ENCODE peak calls at places on chromosomes 2 and 18, in four cellular contexts. One of them, this sample, is unnamed.
A peak's percentile ranks its signal among the peaks of the same experiment; 100 is the strongest.

GRCh38 chr18:65934874-65935273 is 184.1 kb downstream of the CDH7 start:
- DNase-seq in H1: no peak
- DNase-seq in H9: no peak
- DNase-seq in neuronal stem cell: no peak
- DNase-seq in this sample: no peak

GRCh38 chr2:241559489-241560180 is 1.1 kb downstream of the BOK start:
- DNase-seq in H9: peak; percentile 57
- DNase-seq in H1: no peak
- DNase-seq in neuronal stem cell: no peak
- DNase-seq in this sample: peak; percentile 48

GRCh38 chr18:74333091-74333490 is 17.5 kb downstream of the C18orf63 start:
- DNase-seq in H1: no peak
- DNase-seq in neuronal stem cell: no peak
- DNase-seq in H9: no peak
- DNase-seq in this sample: no peak

GRCh38 chr2:225464346-225465025 is 65.0 kb downstream of the NYAP2 start:
- DNase-seq in H9: no peak
- DNase-seq in H1: no peak
- DNase-seq in neuronal stem cell: no peak
- DNase-seq in this sample: no peak

GRCh38 chr2:178225011-178225817 is 30.9 kb downstream of the OSBPL6 start:
- DNase-seq in H1: no peak
- DNase-seq in H9: no peak
- DNase-seq in neuronal stem cell: no peak
- DNase-seq in this sample: peak; percentile 54

GRCh38 chr2:120108049-120108448 is 95.2 kb downstream of the EPB41L5 start:
- DNase-seq in H9: no peak
- DNase-seq in H1: no peak
- DNase-seq in neuronal stem cell: no peak
- DNase-seq in this sample: peak; percentile 83

GRCh38 chr2:112811841-112812306 is 24.7 kb downstream of the IL1B start:
- DNase-seq in neuronal stem cell: no peak
- DNase-seq in H1: no peak
- DNase-seq in H9: no peak
- DNase-seq in this sample: peak; percentile 96

GRCh38 chr2:138814123-138814883 is 34.1 kb upstream of the NXPH2 start:
- DNase-seq in H1: no peak
- DNase-seq in H9: peak; percentile 36
- DNase-seq in neuronal stem cell: no peak
- DNase-seq in this sample: no peak

GRCh38 chr2:168849610-168850009 is 40.6 kb downstream of the SPC25 start:
- DNase-seq in H1: peak; percentile 27
- DNase-seq in neuronal stem cell: no peak
- DNase-seq in H9: peak; percentile 41
- DNase-seq in this sample: peak; percentile 16

GRCh38 chr2:24164416-24164973 is 10.4 kb upstream of the FAM228A start:
- DNase-seq in H9: peak; percentile 69
- DNase-seq in neuronal stem cell: no peak
- DNase-seq in H1: peak; percentile 29
- DNase-seq in this sample: no peak

GRCh38 chr2:203673933-203674332 is 32.5 kb upstream of the CD28 start:
- DNase-seq in H1: no peak
- DNase-seq in H9: no peak
- DNase-seq in neuronal stem cell: no peak
- DNase-seq in this sample: no peak

GRCh38 chr2:100230754-100231153 is 88.4 kb upstream of the AFF3 start:
- DNase-seq in neuronal stem cell: no peak
- DNase-seq in H1: no peak
- DNase-seq in H9: no peak
- DNase-seq in this sample: peak; percentile 42

GRCh38 chr2:46252891-46253659 is 44.1 kb upstream of the EPAS1 start:
- DNase-seq in neuronal stem cell: no peak
- DNase-seq in H9: no peak
- DNase-seq in H1: no peak
- DNase-seq in this sample: no peak

GRCh38 chr18:60485207-60485606 is 112.6 kb upstream of the MC4R start:
- DNase-seq in neuronal stem cell: no peak
- DNase-seq in H9: no peak
- DNase-seq in H1: no peak
- DNase-seq in this sample: peak; percentile 3

GRCh38 chr18:3511980-3512379 is 62.0 kb downstream of the TGIF1 start:
- DNase-seq in neuronal stem cell: no peak
- DNase-seq in H1: no peak
- DNase-seq in H9: no peak
- DNase-seq in this sample: peak; percentile 68

GRCh38 chr2:176566936-176567335 is 297.7 kb downstream of the MTX2 start:
- DNase-seq in H1: no peak
- DNase-seq in H9: no peak
- DNase-seq in neuronal stem cell: no peak
- DNase-seq in this sample: peak; percentile 28

GRCh38 chr2:205904873-205905272 is 181.1 kb downstream of the INO80D start:
- DNase-seq in H9: no peak
- DNase-seq in H1: no peak
- DNase-seq in neuronal stem cell: no peak
- DNase-seq in this sample: no peak

DNA sequence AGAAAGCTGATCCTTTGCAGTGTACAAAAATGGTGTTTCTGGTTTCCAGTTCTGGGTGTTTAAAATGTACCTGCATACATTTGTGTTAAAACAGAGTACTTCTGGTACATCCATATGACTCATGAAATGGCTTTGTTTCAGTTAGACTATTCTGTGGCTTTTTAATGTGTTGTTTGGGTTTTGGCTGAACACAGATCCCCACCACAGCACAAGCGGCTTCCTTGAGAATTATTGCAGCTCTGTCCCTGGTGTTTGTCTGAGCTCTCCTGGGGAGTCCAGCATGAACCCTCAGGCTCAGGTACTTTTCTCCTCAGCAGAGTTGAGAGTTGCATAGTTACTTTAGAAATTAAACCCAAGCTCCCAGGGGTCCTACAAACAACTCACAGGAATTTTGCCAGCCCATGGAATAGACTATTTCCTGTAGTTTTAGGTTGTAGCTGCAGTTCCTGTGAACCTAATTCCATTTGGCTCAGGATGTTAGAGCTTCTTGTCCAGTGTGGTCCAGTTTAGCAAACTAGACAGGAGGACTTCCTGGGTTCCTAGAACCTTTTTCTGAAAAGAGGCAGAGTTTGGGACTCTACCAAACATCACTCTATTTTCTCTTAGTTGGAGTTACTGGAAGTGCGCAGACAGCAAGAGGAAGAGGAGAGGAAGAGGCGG is 64.8 kb upstream of the EML6 start:
- DNase-seq in H1: no peak
- DNase-seq in H9: no peak
- DNase-seq in neuronal stem cell: no peak
- DNase-seq in this sample: peak; percentile 67
- H4K8ac ChIP-seq in H1: no peak overlapping the region
- H4K8ac ChIP-seq in H9: no peak overlapping the region
- H4K8ac ChIP-seq in neuronal stem cell: no peak overlapping the region
- H4K8ac ChIP-seq in this sample: no peak overlapping the region

GRCh38 chr2:105763076-105763475 is 18.4 kb downstream of the NCK2 start:
- DNase-seq in neuronal stem cell: no peak
- DNase-seq in H1: no peak
- DNase-seq in H9: no peak
- DNase-seq in this sample: no peak

GRCh38 chr2:105760191-105760590 is 15.5 kb downstream of the NCK2 start:
- DNase-seq in H1: no peak
- DNase-seq in neuronal stem cell: no peak
- DNase-seq in H9: no peak
- DNase-seq in this sample: no peak

GRCh38 chr2:105764059-105764458 is 19.3 kb downstream of the NCK2 start:
- DNase-seq in neuronal stem cell: no peak
- DNase-seq in H1: no peak
- DNase-seq in H9: no peak
- DNase-seq in this sample: no peak

GRCh38 chr2:105760639-105761337 is 16.1 kb downstream of the NCK2 start:
- DNase-seq in H9: no peak
- DNase-seq in H1: no peak
- DNase-seq in neuronal stem cell: no peak
- DNase-seq in this sample: no peak

DNA sequence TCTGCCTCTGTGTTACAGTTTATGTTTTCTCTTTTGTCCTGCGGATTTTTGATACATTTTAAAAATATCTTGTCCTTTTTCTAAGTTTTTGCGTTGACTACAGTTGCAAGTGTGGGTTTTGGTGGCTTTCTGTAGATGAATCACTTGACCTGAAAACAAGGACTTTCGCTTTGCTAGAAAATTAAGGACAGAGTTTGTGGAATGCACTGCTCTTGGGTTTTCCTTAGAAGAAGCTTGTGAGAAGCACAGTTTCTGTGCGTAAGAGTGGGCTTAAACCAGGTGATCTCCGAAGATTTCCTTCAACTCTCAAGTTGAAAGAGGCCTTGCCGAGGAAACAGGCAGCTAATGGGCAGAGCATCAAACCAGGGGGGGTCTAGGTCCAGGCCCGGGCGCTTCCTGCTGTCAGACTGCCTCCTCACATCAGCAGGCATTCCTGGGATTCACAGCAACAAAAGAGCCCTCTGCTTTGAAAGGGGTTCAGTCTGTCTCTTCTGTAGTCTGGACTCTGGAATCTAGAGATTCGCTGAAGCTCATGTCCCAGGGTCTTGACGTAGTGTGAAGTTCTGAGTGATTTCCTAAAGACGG is 17.3 kb downstream of the NCK2 start:
- DNase-seq in H1: peak; percentile 56
- DNase-seq in H9: peak; percentile 84
- DNase-seq in neuronal stem cell: peak; percentile 66
- DNase-seq in this sample: peak; percentile 19
- H4K8ac ChIP-seq in H1: no peak overlapping the region
- H4K8ac ChIP-seq in H9: no peak overlapping the region
- H4K8ac ChIP-seq in neuronal stem cell: no peak overlapping the region
- H4K8ac ChIP-seq in this sample: peak overlapping the region; percentile 38

DNA sequence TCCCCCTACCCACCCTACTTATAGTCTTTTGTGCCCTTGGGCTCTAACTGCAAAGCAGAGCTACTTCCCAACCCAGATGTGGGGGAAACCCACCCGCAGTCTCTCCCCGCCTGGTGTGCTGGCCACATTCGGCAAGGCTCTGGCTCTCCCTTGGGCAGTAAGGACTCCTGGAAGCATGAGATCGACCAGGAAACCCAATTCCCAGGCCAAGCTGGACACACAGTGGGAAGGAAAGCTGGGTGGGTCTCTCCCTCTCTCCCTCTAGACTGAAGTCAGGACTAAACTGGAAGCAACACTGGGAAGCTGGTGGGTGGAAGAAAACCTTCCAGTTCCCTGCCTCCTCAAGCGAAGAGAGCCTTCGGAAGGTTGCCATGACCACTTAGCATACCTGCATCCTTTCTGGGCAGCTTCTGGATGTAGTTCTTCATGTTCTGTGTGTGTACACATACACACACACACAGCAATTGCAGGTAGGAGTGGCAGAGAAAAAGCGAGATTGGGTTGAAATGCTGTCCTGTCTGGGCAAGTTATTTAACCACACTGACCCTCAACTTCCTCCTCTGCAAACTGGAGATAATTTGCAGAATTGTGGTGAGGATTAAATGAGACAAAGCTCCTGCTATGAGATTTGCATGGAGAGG is 33.9 kb downstream of the ZBTB7C start:
- DNase-seq in H1: no peak
- DNase-seq in neuronal stem cell: no peak
- DNase-seq in H9: no peak
- DNase-seq in this sample: no peak
- H4K8ac ChIP-seq in H1: no peak overlapping the region
- H4K8ac ChIP-seq in neuronal stem cell: no peak overlapping the region
- H4K8ac ChIP-seq in H9: no peak overlapping the region
- H4K8ac ChIP-seq in this sample: no peak overlapping the region

GRCh38 chr2:144511945-144512344 is 8.0 kb downstream of the ZEB2 start:
- DNase-seq in H1: no peak
- DNase-seq in H9: no peak
- DNase-seq in neuronal stem cell: no peak
- DNase-seq in this sample: no peak

GRCh38 chr2:144511222-144511855 is 8.6 kb downstream of the ZEB2 start:
- DNase-seq in H9: no peak
- DNase-seq in neuronal stem cell: no peak
- DNase-seq in H1: no peak
- DNase-seq in this sample: no peak

GRCh38 chr2:144509548-144510205 is 10.2 kb downstream of the ZEB2 start:
- DNase-seq in neuronal stem cell: no peak
- DNase-seq in H9: no peak
- DNase-seq in H1: no peak
- DNase-seq in this sample: no peak

GRCh38 chr2:144509001-144509545 is 10.8 kb downstream of the ZEB2 start:
- DNase-seq in neuronal stem cell: no peak
- DNase-seq in H1: no peak
- DNase-seq in H9: no peak
- DNase-seq in this sample: no peak

GRCh38 chr2:144510206-144510991 is 9.5 kb downstream of the ZEB2 start:
- DNase-seq in H1: no peak
- DNase-seq in H9: peak; percentile 78
- DNase-seq in neuronal stem cell: no peak
- DNase-seq in this sample: peak; percentile 89
- H4K8ac ChIP-seq in H1: no peak overlapping the region
- H4K8ac ChIP-seq in H9: no peak overlapping the region
- H4K8ac ChIP-seq in neuronal stem cell: no peak overlapping the region
- H4K8ac ChIP-seq in this sample: peak overlapping the region; percentile 52

GRCh38 chr2:27218614-27219013 is 1.4 kb downstream of the CAD start:
- DNase-seq in H9: no peak
- DNase-seq in neuronal stem cell: no peak
- DNase-seq in H1: no peak
- DNase-seq in this sample: no peak

GRCh38 chr2:27214936-27215335 is 2.2 kb upstream of the CAD start:
- DNase-seq in H1: no peak
- DNase-seq in H9: no peak
- DNase-seq in neuronal stem cell: no peak
- DNase-seq in this sample: no peak

GRCh38 chr2:27217173-27218121 is at the start of gene CAD:
- DNase-seq in neuronal stem cell: peak; percentile 83
- DNase-seq in H9: peak; percentile 86
- DNase-seq in H1: peak; percentile 73
- DNase-seq in this sample: peak; percentile 75

GRCh38 chr2:27220091-27220490 is 2.9 kb downstream of the CAD start:
- DNase-seq in H1: no peak
- DNase-seq in neuronal stem cell: no peak
- DNase-seq in H9: no peak
- DNase-seq in this sample: no peak

GRCh38 chr2:27216416-27217137 is 592 bp upstream of the CAD start:
- DNase-seq in H9: no peak
- DNase-seq in neuronal stem cell: no peak
- DNase-seq in H1: no peak
- DNase-seq in this sample: no peak
- H4K8ac ChIP-seq in H9: no peak overlapping the region
- H4K8ac ChIP-seq in neuronal stem cell: no peak overlapping the region
- H4K8ac ChIP-seq in H1: peak overlapping the region; percentile 96
- H4K8ac ChIP-seq in this sample: peak overlapping the region; percentile 95